ENCODE peak calls at places on chromosome 6, in five cellular contexts. F, B, K, G and R are unnamed samples.

GRCh38 chr6:144064402-144064830 is 31.0 kb downstream of the SF3B5 start:
- DNase-seq in F (peak), B (no peak), K (peak), G (peak), R (peak)

GRCh38 chr6:130587778-130588520 is 222.1 kb downstream of the TMEM200A start:
- DNase-seq in F (no peak), B (peak), K (no peak), G (no peak), R (no peak)

GRCh38 chr6:47865206-47865605 is 83.4 kb downstream of the OPN5 start:
- DNase-seq in F (no peak), B (no peak), K (no peak), G (no peak), R (no peak)

GRCh38 chr6:127554435-127555006 is 22.5 kb upstream of the C6orf58 start:
- DNase-seq in F (no peak), B (peak), K (peak), G (peak), R (peak)

GRCh38 chr6:29641430-29642213 is 8.6 kb upstream of the GABBR1 start:
- DNase-seq in F (no peak), B (no peak), K (no peak), G (no peak), R (no peak)

GRCh38 chr6:144234935-144235334 is 50.2 kb upstream of the UTRN start:
- DNase-seq in F (no peak), B (no peak), K (no peak), G (no peak), R (no peak)

GRCh38 chr6:28719275-28719940 is 193.7 kb downstream of the GPX5 start:
- DNase-seq in F (no peak), B (no peak), K (no peak), G (peak), R (no peak)

GRCh38 chr6:156846845-156847599 is 69.8 kb downstream of the ARID1B start:
- DNase-seq in F (no peak), B (no peak), K (no peak), G (peak), R (no peak)

GRCh38 chr6:170068496-170068895 is 222.4 kb downstream of the DLL1 start:
- DNase-seq in F (no peak), B (no peak), K (no peak), G (no peak), R (no peak)

GRCh38 chr6:106254636-106255035 is 70.9 kb downstream of the ATG5 start:
- DNase-seq in F (no peak), B (no peak), K (no peak), G (no peak), R (no peak)

GRCh38 chr6:124753562-124753961 is 208.7 kb upstream of the RNF217 start:
- DNase-seq in F (no peak), B (no peak), K (no peak), G (no peak), R (no peak)

GRCh38 chr6:50699086-50699886 is 14.0 kb upstream of the TFAP2D start:
- DNase-seq in F (no peak), B (no peak), K (peak), G (no peak), R (peak)